ENCODE peak calls at places on chromosomes 16 and 17, in ten cellular contexts. D is body of pancreas, N is left ventricle myocardium inferior, G is adrenal gland, Z is stomach, Q is tibial nerve, E is heart left ventricle, M is IMR-90, R is GM23338, H is spleen. V is an unnamed sample.
A peak's percentile ranks its signal among the peaks of the same experiment; 100 is the strongest.

GRCh38 chr17:41930009-41930832 is at the start of gene ODAD4:
- DNase-seq in D (peak; percentile 99), N (peak; percentile 98), G (peak; percentile 98), Z (peak; percentile 98), Q (peak; percentile 93), E (peak; percentile 99), M (peak; percentile 98), R (peak; percentile 99), H (peak; percentile 99), V (peak; percentile 96)

GRCh38 chr16:14548933-14549788 is 80.9 kb downstream of the PARN start:
- DNase-seq in D (peak; percentile 17), N (no peak), G (no peak), Z (no peak), Q (no peak), E (no peak), M (no peak), R (peak; percentile 20), H (no peak), V (no peak)

GRCh38 chr17:17433260-17433659 is 43.5 kb upstream of the MED9 start:
- DNase-seq in D (no peak), N (no peak), G (peak; percentile 65), Z (no peak), Q (no peak), E (no peak), M (peak; percentile 72), R (peak; percentile 11), H (no peak), V (no peak)

GRCh38 chr17:32484041-32484461 is 2.7 kb upstream of the CDK5R1 start:
- DNase-seq in D (no peak), N (no peak), G (no peak), Z (no peak), Q (no peak), E (no peak), M (no peak), R (no peak), H (peak; percentile 63), V (no peak)

GRCh38 chr17:19705201-19705600 is 11.2 kb downstream of the SLC47A2 start:
- DNase-seq in D (no peak), N (no peak), G (no peak), Z (no peak), Q (no peak), E (no peak), M (no peak), R (no peak), H (no peak), V (no peak)

GRCh38 chr16:55663770-55664677 is 8.2 kb downstream of the SLC6A2 start:
- DNase-seq in D (no peak), N (no peak), G (no peak), Z (no peak), Q (no peak), E (no peak), M (no peak), R (no peak), H (no peak), V (no peak)

GRCh38 chr16:70759666-70760065 is 41.3 kb downstream of the VAC14 start:
- DNase-seq in D (no peak), N (no peak), G (no peak), Z (no peak), Q (no peak), E (peak; percentile 6), M (no peak), R (no peak), H (no peak), V (no peak)

GRCh38 chr17:34252138-34252889 is 2.8 kb upstream of the CCL2 start:
- DNase-seq in D (peak; percentile 89), N (peak; percentile 98), G (peak; percentile 96), Z (peak; percentile 75), Q (peak; percentile 95), E (peak; percentile 98), M (peak; percentile 95), R (peak; percentile 22), H (peak; percentile 82), V (peak; percentile 95)

GRCh38 chr16:17251496-17251895 is 219.3 kb downstream of the XYLT1 start:
- DNase-seq in D (no peak), N (no peak), G (no peak), Z (no peak), Q (no peak), E (no peak), M (no peak), R (peak; percentile 28), H (no peak), V (no peak)

GRCh38 chr17:72030067-72030899 is 90.5 kb upstream of the SOX9 start:
- DNase-seq in D (peak; percentile 50), N (peak; percentile 16), G (peak; percentile 12), Z (peak; percentile 26), Q (no peak), E (peak; percentile 35), M (peak; percentile 61), R (peak; percentile 94), H (no peak), V (peak; percentile 15)

GRCh38 chr16:1472974-1473373 is 1.9 kb downstream of the CLCN7 start:
- DNase-seq in D (no peak), N (no peak), G (no peak), Z (no peak), Q (no peak), E (no peak), M (no peak), R (no peak), H (no peak), V (no peak)

GRCh38 chr16:1474796-1475551 is at the start of gene CLCN7:
- DNase-seq in D (peak; percentile 94), N (peak; percentile 94), G (peak; percentile 95), Z (peak; percentile 94), Q (peak; percentile 92), E (peak; percentile 95), M (peak; percentile 82), R (peak; percentile 85), H (peak; percentile 97), V (peak; percentile 93)

GRCh38 chr16:1475552-1476114 is 805 bp upstream of the CLCN7 start:
- DNase-seq in D (no peak), N (no peak), G (peak; percentile 18), Z (no peak), Q (no peak), E (no peak), M (no peak), R (no peak), H (no peak), V (no peak)

GRCh38 chr16:1474047-1474446 is 781 bp downstream of the CLCN7 start:
- DNase-seq in D (no peak), N (no peak), G (peak; percentile 49), Z (no peak), Q (no peak), E (no peak), M (no peak), R (no peak), H (no peak), V (no peak)

GRCh38 chr16:1474471-1474795 is 395 bp downstream of the CLCN7 start:
- DNase-seq in D (no peak), N (no peak), G (peak; percentile 22), Z (no peak), Q (no peak), E (no peak), M (no peak), R (peak; percentile 45), H (peak; percentile 84), V (no peak)
- H3K4me1 ChIP-seq in D (peaks cover 23% of the 10 kb centered on the region), N (peaks cover 56% of the 10 kb centered on the region), G (peaks cover 23% of the 10 kb centered on the region), Z (peaks cover 58% of the 10 kb centered on the region), Q (no peaks in the 10 kb centered on the region), E (peaks cover 51% of the 10 kb centered on the region), M (peaks cover 7% of the 10 kb centered on the region), R (peaks cover 3% of the 10 kb centered on the region), H (peaks cover 48% of the 10 kb centered on the region), V (peaks cover 30% of the 10 kb centered on the region)

GRCh38 chr17:64055183-64056142 is 35.0 kb upstream of the ICAM2 start:
- DNase-seq in D (peak; percentile 90), N (no peak), G (no peak), Z (no peak), Q (no peak), E (no peak), M (no peak), R (no peak), H (no peak), V (no peak)
- H3K27ac ChIP-seq in D (peak overlapping the region; percentile 94), N (no peak overlapping the region), G (peak overlapping the region; percentile 21), Z (no peak overlapping the region), Q (no peak overlapping the region), E (no peak overlapping the region), M (no peak overlapping the region), R (no peak overlapping the region), H (peak overlapping the region; percentile 9), V (no peak overlapping the region)

DNA sequence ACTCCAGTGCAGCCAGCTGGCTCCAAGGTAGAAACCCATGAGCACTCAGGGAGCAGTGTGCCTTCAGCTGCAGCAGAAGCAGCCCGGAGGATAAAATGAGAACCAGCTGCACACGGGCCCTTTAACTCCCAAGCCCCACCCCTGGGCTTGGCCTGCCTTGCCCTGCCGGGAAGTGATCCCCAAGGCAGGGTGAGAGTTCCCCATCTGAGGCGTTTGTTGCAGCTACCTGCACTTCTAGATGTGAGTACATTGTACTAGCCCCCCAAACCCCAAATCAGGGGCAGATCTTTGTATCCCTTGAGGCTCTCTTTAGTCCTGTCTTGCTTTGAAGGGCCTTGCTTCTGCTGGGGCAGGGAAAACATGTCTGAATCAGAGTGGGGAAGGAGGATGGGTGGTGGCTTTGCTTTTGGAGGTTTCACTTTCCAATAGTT is at the start of gene MVP:
- DNase-seq in D (peak; percentile 86), N (peak; percentile 67), G (peak; percentile 83), Z (peak; percentile 78), Q (peak; percentile 55), E (peak; percentile 82), M (peak; percentile 57), R (no peak), H (peak; percentile 92), V (peak; percentile 62)
- H3K4me3 ChIP-seq in D (peak within 1 kb of the TSS; percentile 9), N (peak within 1 kb of the TSS; percentile 81), G (peak within 1 kb of the TSS; percentile 78), Z (peak within 1 kb of the TSS; percentile 80), Q (peak within 1 kb of the TSS; percentile 41), E (peak within 1 kb of the TSS; percentile 73), M (peak within 1 kb of the TSS; percentile 85), R (no peak within 1 kb of the TSS), H (peak within 1 kb of the TSS; percentile 86), V (peak within 1 kb of the TSS; percentile 80)

DNA sequence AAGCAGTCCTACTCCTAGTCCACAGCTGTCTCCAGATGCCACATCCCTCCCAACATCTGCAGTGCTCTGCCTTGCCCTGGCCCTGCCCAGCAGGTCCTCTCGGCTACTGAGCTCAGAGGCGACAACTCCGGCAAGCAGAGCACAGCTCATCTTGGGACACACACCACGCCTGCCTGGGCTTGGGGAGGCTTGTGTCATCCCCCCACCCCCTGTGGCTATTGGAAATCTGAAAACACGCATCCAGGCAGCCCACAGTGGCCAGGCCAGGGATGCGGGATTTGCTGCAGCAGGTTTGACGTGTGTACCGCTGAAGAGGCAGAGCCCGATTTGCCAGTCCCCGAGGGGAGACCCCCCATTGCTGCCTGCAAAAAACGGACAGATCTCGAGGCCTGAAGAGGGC is 25.4 kb downstream of the MXRA7 start:
- DNase-seq in D (no peak), N (no peak), G (no peak), Z (no peak), Q (no peak), E (no peak), M (no peak), R (no peak), H (peak; percentile 68), V (no peak)
- H3K4me1 ChIP-seq in D (peaks cover 19% of the 10 kb centered on the region), N (peaks cover 97% of the 10 kb centered on the region), G (peaks cover 21% of the 10 kb centered on the region), Z (peaks cover 88% of the 10 kb centered on the region), Q (no peaks in the 10 kb centered on the region), E (peaks cover 83% of the 10 kb centered on the region), M (peaks cover 28% of the 10 kb centered on the region), R (peaks cover 8% of the 10 kb centered on the region), H (peaks cover 24% of the 10 kb centered on the region), V (peaks cover 63% of the 10 kb centered on the region)

GRCh38 chr17:4530799-4531730 is 24.1 kb downstream of the MYBBP1A start:
- DNase-seq in D (no peak), N (no peak), G (no peak), Z (no peak), Q (no peak), E (peak; percentile 64), M (no peak), R (peak; percentile 29), H (no peak), V (peak; percentile 56)
- H3K27ac ChIP-seq in D (no peak overlapping the region), N (peak overlapping the region; percentile 84), G (peak overlapping the region; percentile 21), Z (peak overlapping the region; percentile 40), Q (no peak overlapping the region), E (peak overlapping the region; percentile 81), M (no peak overlapping the region), R (no peak overlapping the region), H (peak overlapping the region; percentile 65), V (peak overlapping the region; percentile 48)